ENCODE peak calls at places on chromosomes 4 and X, in seven cellular contexts. B is CD8-positive, alpha-beta memory T cell; S is SJSA1; Y is tibial artery; C is aorta; Q is K562; A is IMR-90. L is an unnamed sample.

GRCh38 chrX:125205084-125205917 is 114.4 kb upstream of the TEX13C start:
- DNase-seq in B (no peak), S (no peak), Q (peak; percentile 10), A (no peak), C (peak; percentile 80), Y (peak; percentile 78), L (no peak)

GRCh38 chr4:40924096-40924792 is 174.5 kb downstream of the NSUN7 start:
- DNase-seq in Y (peak; percentile 79), B (peak; percentile 36), C (peak; percentile 93), Q (peak; percentile 68), A (peak; percentile 49), S (peak; percentile 55), L (no peak)

GRCh38 chr4:110085131-110085530 is 113.3 kb downstream of the ELOVL6 start:
- DNase-seq in B (no peak), Y (no peak), A (peak; percentile 35), S (no peak), Q (peak; percentile 62), C (no peak), L (no peak)

GRCh38 chr4:165994706-165995105 is 121.7 kb downstream of the TLL1 start:
- DNase-seq in B (no peak), A (no peak), C (no peak), S (no peak), Y (no peak), Q (no peak), L (no peak)

GRCh38 chr4:55468724-55469123 is 73.0 kb downstream of the TMEM165 start:
- DNase-seq in A (peak; percentile 88), B (no peak), C (no peak), Y (no peak), Q (peak; percentile 16), S (no peak), L (no peak)

GRCh38 chrX:119870626-119871131 is 854 bp downstream of the RNF113A start:
- DNase-seq in Y (no peak), S (no peak), Q (peak; percentile 52), B (peak; percentile 15), C (no peak), A (peak; percentile 23), L (no peak)

GRCh38 chr4:66178901-66179300 is 508.6 kb upstream of the EPHA5 start:
- DNase-seq in S (peak; percentile 50), Q (no peak), Y (no peak), B (no peak), A (no peak), C (no peak), L (no peak)

GRCh38 chrX:118901991-118902390 is 72.4 kb upstream of the LONRF3 start:
- DNase-seq in B (no peak), S (no peak), Q (no peak), Y (no peak), A (no peak), C (no peak), L (no peak)

GRCh38 chrX:133325422-133325821 is 89.9 kb downstream of the GPC4 start:
- DNase-seq in C (no peak), Q (no peak), Y (no peak), A (no peak), S (no peak), B (no peak), L (no peak)

GRCh38 chrX:12988797-12989196 is 13.9 kb downstream of the TMSB4X start:
- DNase-seq in B (no peak), C (no peak), Y (no peak), S (no peak), A (peak; percentile 74), Q (peak; percentile 62), L (no peak)

GRCh38 chrX:119667111-119667928 is 25.6 kb downstream of the SEPTIN6 start:
- DNase-seq in Q (no peak), B (no peak), S (no peak), A (no peak), C (no peak), Y (no peak), L (no peak)

GRCh38 chrX:47798861-47799260 is 37.8 kb upstream of the ZNF81 start:
- DNase-seq in B (no peak), S (no peak), Y (no peak), Q (no peak), A (no peak), C (no peak), L (no peak)

GRCh38 chr4:147388016-147388415 is 92.9 kb upstream of the EDNRA start:
- DNase-seq in S (no peak), A (peak; percentile 50), C (no peak), B (no peak), Q (no peak), Y (no peak), L (no peak)

GRCh38 chr4:173990126-173990878 is 293.2 kb downstream of the FBXO8 start:
- DNase-seq in A (peak; percentile 46), B (no peak), Y (no peak), Q (peak; percentile 41), C (no peak), S (no peak), L (peak; percentile 35)

GRCh38 chr4:152014280-152014679 is 253.5 kb upstream of the GATB start:
- DNase-seq in A (no peak), Y (no peak), S (no peak), Q (no peak), C (no peak), B (peak; percentile 11), L (no peak)

GRCh38 chrX:108347800-108348199 is 90.4 kb downstream of the COL4A6 start:
- DNase-seq in Q (no peak), C (no peak), Y (no peak), B (no peak), A (no peak), S (no peak), L (no peak)

GRCh38 chr4:37977471-37978452 is 17.6 kb downstream of the PTTG2 start:
- DNase-seq in Y (peak; percentile 85), C (peak; percentile 94), S (peak; percentile 67), Q (peak; percentile 55), B (peak; percentile 67), A (peak; percentile 55), L (no peak)

GRCh38 chrX:29299689-29300088 is 712.4 kb downstream of the IL1RAPL1 start:
- DNase-seq in C (no peak), Y (no peak), A (no peak), Q (no peak), B (no peak), S (no peak), L (no peak)

GRCh38 chr4:163395758-163396157 is 52.1 kb downstream of the NPY5R start:
- DNase-seq in C (no peak), Q (no peak), A (no peak), S (no peak), B (no peak), Y (no peak), L (no peak)

GRCh38 chrX:41603591-41603990 is 85.2 kb upstream of the GPR34 start:
- DNase-seq in B (no peak), A (no peak), C (no peak), Y (no peak), S (no peak), Q (no peak), L (no peak)

GRCh38 chr4:37383579-37384229 is 139.2 kb downstream of the NWD2 start:
- DNase-seq in Q (peak; percentile 56), Y (no peak), A (peak; percentile 5), C (no peak), B (no peak), S (no peak), L (peak; percentile 25)

GRCh38 chrX:119015407-119016242 is 41.2 kb downstream of the LONRF3 start:
- DNase-seq in S (peak; percentile 59), B (no peak), C (peak; percentile 82), Y (peak; percentile 62), Q (peak; percentile 56), A (peak; percentile 80), L (no peak)

GRCh38 chrX:118758511-118758910 is 31.1 kb downstream of the IL13RA1 start:
- DNase-seq in Y (no peak), A (no peak), C (no peak), S (no peak), B (no peak), Q (no peak), L (no peak)

GRCh38 chr4:154953691-154954090 is 172.6 kb downstream of the RBM46 start:
- DNase-seq in Q (no peak), C (no peak), Y (no peak), A (no peak), B (no peak), S (no peak), L (no peak)

GRCh38 chr4:145511913-145512522 is 30.4 kb downstream of the SMAD1 start:
- DNase-seq in C (no peak), B (no peak), Q (peak; percentile 4), A (peak; percentile 35), S (no peak), Y (no peak), L (no peak)

GRCh38 chr4:145507636-145508035 is 26.0 kb downstream of the SMAD1 start:
- DNase-seq in Y (no peak), S (no peak), A (peak; percentile 56), Q (no peak), C (no peak), B (no peak), L (no peak)

DNA sequence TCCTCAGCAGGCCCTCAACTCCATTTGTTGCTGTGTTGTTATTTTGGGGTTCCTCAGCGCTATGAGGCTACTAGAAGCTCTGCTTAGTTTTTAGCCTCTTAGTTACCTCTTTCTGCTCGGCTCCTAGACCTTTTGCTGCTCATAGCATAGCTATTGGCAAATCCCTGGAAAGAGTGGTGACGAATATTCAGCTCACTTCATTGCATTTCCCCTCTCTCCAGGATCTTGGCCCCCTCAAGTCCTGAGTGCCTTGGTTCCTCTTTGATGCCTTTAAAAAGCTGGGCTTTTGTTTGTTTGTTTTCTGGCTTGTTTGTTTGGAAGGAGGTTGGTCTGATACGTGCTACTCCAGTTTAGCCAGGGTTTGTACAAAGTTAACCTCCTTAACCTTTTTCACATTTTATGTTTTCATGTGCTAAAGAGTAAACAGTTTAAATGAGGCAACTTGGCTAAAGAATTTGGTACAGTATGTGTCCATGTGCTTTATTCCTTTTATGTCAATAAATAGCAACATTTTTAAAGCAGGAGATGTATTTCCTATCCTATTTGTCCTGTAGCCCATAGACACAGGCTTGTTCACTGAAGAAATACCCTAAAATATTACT is 31.5 kb downstream of the SMAD1 start:
- DNase-seq in Q (no peak), Y (no peak), A (no peak), B (no peak), S (no peak), C (no peak), L (no peak)
- H3K27me3 ChIP-seq in Q (no peaks in the 10 kb centered on the region), Y (no peaks in the 10 kb centered on the region), A (no peaks in the 10 kb centered on the region), B (no peaks in the 10 kb centered on the region), S (no peaks in the 10 kb centered on the region), C (no peaks in the 10 kb centered on the region), L (no peaks in the 10 kb centered on the region)

GRCh38 chrX:154043003-154043402 is 23.3 kb upstream of the IRAK1 start:
- DNase-seq in B (no peak), A (peak; percentile 64), Y (peak; percentile 72), S (no peak), Q (no peak), C (no peak), L (no peak)
- H3K27ac ChIP-seq in B (no peak overlapping the region), A (no peak overlapping the region), Y (peak overlapping the region; percentile 61), S (no peak overlapping the region), Q (no peak overlapping the region), C (no peak overlapping the region), L (no peak overlapping the region)

GRCh38 chrX:69085826-69086225 is 79.4 kb downstream of the PJA1 start:
- DNase-seq in A (no peak), Q (no peak), S (no peak), C (no peak), B (no peak), Y (no peak), L (no peak)
- H3K27me3 ChIP-seq in A (peaks cover 31% of the 10 kb centered on the region), Q (no peaks in the 10 kb centered on the region), S (no peaks in the 10 kb centered on the region), C (no peaks in the 10 kb centered on the region), B (no peaks in the 10 kb centered on the region), Y (no peaks in the 10 kb centered on the region), L (no peaks in the 10 kb centered on the region)

DNA sequence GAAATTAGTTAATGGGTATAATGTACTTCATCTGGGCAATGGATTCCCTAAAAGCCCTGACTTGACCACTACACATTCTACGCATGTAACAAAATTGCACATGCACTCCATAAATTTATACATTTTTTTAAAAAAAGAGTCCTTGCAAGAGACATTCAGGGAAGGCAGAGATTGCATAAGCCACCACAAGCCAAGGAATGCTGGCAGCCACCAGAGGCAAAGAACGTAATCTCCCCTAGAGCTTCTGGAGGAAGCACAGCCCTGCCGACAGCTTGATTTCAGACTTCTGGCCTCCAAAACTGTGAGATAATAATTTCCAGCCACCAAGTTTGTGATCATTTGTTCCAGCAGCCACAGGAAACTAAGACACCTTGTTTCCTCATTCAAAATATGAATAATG is 185.6 kb upstream of the GALNT7 start:
- DNase-seq in S (no peak), C (no peak), B (no peak), A (no peak), Y (peak; percentile 79), Q (no peak), L (no peak)
- H3K27ac ChIP-seq in S (no peak overlapping the region), C (no peak overlapping the region), B (no peak overlapping the region), A (no peak overlapping the region), Y (peak overlapping the region; percentile 57), Q (no peak overlapping the region), L (no peak overlapping the region)

L was measured in iPS DF 6.9.